ENCODE peak calls at places on chromosomes 6 and 20, in four cellular contexts. Q is SK-N-SH, C is foreskin fibroblast, R is AG09309. G is an unnamed sample.
A peak's percentile ranks its signal among the peaks of the same experiment; 100 is the strongest.

GRCh38 chr6:136604928-136605485 is 54.8 kb upstream of the MAP7 start:
- DNase-seq in R (no peak), C (no peak), Q (no peak), G (peak; percentile 29)

GRCh38 chr6:46652603-46653438 is at the start of the genes CYP39A1 and SLC25A27:
- DNase-seq in C (peak; percentile 75), Q (peak; percentile 91), R (peak; percentile 18), G (peak; percentile 86)

GRCh38 chr20:38304845-38305447 is 990 bp downstream of the BPI start:
- DNase-seq in R (no peak), Q (peak; percentile 33), C (peak; percentile 23), G (peak; percentile 12)

GRCh38 chr20:57390604-57391438 is at the start of gene RBM38:
- DNase-seq in Q (peak; percentile 99), R (no peak), C (peak; percentile 54), G (peak; percentile 39)

GRCh38 chr20:288956-289692 is 1.4 kb downstream of the C20orf96 start:
- DNase-seq in C (no peak), R (no peak), Q (no peak), G (no peak)

GRCh38 chr20:43541214-43541613 is 17.6 kb upstream of the SGK2 start:
- DNase-seq in R (peak; percentile 11), C (peak; percentile 51), Q (no peak), G (no peak)

GRCh38 chr20:56630086-56630493 is 984 bp downstream of the TFAP2C start:
- DNase-seq in R (no peak), Q (peak; percentile 59), C (peak; percentile 85), G (peak; percentile 87)

GRCh38 chr6:158955265-158955664 is 44.7 kb downstream of the RSPH3 start:
- DNase-seq in Q (no peak), C (no peak), R (no peak), G (no peak)

GRCh38 chr6:20534295-20534897 is at the start of gene CDKAL1:
- DNase-seq in Q (peak; percentile 69), R (peak; percentile 72), C (peak; percentile 88), G (peak; percentile 95)

GRCh38 chr6:11616200-11616611 is 78.7 kb downstream of the TMEM170B start:
- DNase-seq in R (peak; percentile 83), Q (no peak), C (peak; percentile 94), G (peak; percentile 97)

GRCh38 chr6:113668712-113669408 is 188.3 kb upstream of the MARCKS start:
- DNase-seq in R (no peak), C (no peak), Q (no peak), G (no peak)

GRCh38 chr6:11096109-11096508 is 2.5 kb downstream of the SMIM13 start:
- DNase-seq in R (peak; percentile 52), Q (peak; percentile 27), C (peak; percentile 65), G (peak; percentile 55)

GRCh38 chr6:132907231-132907630 is 92.9 kb downstream of the RPS12 start:
- DNase-seq in C (no peak), Q (no peak), R (no peak), G (no peak)

GRCh38 chr6:8274240-8274639 is 161.1 kb downstream of the SLC35B3 start:
- DNase-seq in C (no peak), Q (no peak), R (no peak), G (no peak)

GRCh38 chr6:101429291-101429690 is 35.8 kb downstream of the GRIK2 start:
- DNase-seq in C (no peak), R (no peak), Q (no peak), G (peak; percentile 8)

GRCh38 chr6:132065556-132065955 is 114.4 kb upstream of the CCN2 start:
- DNase-seq in R (no peak), C (no peak), Q (no peak), G (no peak)

GRCh38 chr6:127641905-127642304 is 64.9 kb downstream of the C6orf58 start:
- DNase-seq in C (peak; percentile 24), R (peak; percentile 7), Q (peak; percentile 28), G (peak; percentile 24)

GRCh38 chr20:35699914-35700624 is 864 bp downstream of the ROMO1 start:
- DNase-seq in C (no peak), Q (no peak), R (no peak), G (no peak)

GRCh38 chr6:33878541-33878940 is 74.7 kb upstream of the MLN start:
- DNase-seq in C (no peak), R (no peak), Q (no peak), G (no peak)

GRCh38 chr20:51511861-51512619 is 30.5 kb downstream of the NFATC2 start:
- DNase-seq in R (no peak), Q (no peak), C (no peak), G (no peak)

GRCh38 chr20:24584538-24585356 is 115.3 kb downstream of the SYNDIG1 start:
- DNase-seq in C (peak; percentile 45), Q (no peak), R (peak; percentile 25), G (peak; percentile 83)

GRCh38 chr20:32945710-32946221 is 58.5 kb downstream of the SUN5 start:
- DNase-seq in Q (peak; percentile 44), C (peak; percentile 7), R (peak; percentile 5), G (peak; percentile 22)

GRCh38 chr20:17762873-17763557 is 63.2 kb downstream of the BANF2 start:
- DNase-seq in Q (no peak), C (no peak), R (no peak), G (no peak)

GRCh38 chr20:61437280-61438206 is 185.5 kb downstream of the CDH4 start:
- DNase-seq in R (no peak), Q (no peak), C (peak; percentile 28), G (peak; percentile 93)

GRCh38 chr6:27809939-27810767 is 102.0 kb downstream of the OR2B2 start:
- DNase-seq in R (peak; percentile 95), Q (peak; percentile 74), C (peak; percentile 93), G (peak; percentile 98)

DNA sequence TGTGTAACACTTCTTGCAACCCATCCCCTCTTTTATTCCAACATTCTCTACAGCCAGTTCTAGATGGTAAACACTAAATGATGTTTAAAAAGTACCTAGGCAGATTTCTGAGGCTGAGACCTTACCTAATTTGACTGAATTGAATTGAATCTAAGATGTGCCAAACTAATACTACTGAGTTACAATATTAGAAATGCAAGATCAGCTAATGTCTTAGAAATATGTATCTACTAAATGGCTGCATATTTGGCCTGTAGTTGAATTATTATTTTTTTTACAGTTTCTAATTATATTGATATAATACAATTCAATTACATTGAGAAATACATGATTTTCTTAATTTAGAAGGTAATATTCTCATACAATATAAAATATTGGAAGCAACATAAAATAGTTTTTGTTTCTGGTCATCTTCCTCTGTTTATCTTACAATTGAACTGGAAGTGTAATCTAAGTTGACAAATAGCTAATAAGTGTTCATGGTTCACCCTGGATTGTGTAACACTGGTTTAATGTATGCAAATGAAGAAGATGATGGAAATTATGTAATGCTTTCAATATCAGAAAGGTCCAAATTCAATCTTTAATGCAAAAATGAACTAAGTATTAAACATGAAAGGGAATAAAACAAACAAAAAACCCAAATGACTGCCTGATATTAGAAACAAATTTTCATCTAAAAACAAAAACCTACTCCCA is 2.9 kb downstream of the MAP3K7 start:
- DNase-seq in R (no peak), C (no peak), Q (no peak), G (no peak)
- H3K4me3 ChIP-seq in R (no peak overlapping the region), C (no peak overlapping the region), Q (no peak overlapping the region), G (no peak overlapping the region)

DNA sequence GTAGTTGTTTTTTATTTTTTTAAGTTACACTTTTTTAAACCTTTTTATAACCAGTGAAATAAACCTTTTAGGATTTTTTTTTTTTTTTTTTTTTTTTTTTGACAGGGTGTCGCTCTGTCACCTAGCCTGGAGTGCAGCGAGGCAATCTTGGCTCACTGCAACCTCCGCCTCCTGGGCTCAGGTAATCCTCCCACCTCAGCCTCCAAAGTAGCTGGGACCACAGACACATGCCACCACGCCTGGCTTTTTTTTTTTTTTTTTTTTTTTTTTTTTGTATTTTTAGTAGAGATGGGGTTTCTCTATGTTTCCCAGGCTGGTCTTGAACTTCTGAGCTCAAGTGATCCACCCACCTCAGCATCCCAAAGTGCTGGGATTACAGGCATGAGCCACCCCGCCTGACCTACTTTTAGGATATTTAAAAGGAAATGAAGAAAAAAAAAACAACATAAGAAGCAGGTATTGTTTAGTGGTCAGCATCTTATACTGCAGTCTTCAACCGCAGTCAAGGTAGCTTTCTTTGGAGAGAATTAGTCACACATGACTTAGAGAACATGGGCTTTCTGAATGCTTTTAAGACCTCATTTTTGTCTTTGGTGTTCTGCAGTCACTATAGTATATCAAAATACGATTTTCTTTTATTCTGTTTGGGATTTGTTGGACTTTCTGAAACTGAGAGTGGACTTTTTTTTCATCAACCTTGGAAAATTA is 1.6 kb downstream of the POLR1H start:
- DNase-seq in Q (no peak), R (no peak), C (no peak), G (no peak)
- TF ChIP-seq CTCF in Q (no peak), R (no peak), C (no peak), G (no peak)

GRCh38 chr20:26209171-26209941 is 512.7 kb upstream of the ZNF337 start:
- DNase-seq in R (peak; percentile 35), Q (peak; percentile 14), C (no peak), G (no peak)

GRCh38 chr20:26207237-26207966 is 510.7 kb upstream of the ZNF337 start:
- DNase-seq in C (no peak), R (no peak), Q (no peak), G (no peak)

GRCh38 chr20:26205350-26205749 is 508.7 kb upstream of the ZNF337 start:
- DNase-seq in C (no peak), R (no peak), Q (no peak), G (no peak)

DNA sequence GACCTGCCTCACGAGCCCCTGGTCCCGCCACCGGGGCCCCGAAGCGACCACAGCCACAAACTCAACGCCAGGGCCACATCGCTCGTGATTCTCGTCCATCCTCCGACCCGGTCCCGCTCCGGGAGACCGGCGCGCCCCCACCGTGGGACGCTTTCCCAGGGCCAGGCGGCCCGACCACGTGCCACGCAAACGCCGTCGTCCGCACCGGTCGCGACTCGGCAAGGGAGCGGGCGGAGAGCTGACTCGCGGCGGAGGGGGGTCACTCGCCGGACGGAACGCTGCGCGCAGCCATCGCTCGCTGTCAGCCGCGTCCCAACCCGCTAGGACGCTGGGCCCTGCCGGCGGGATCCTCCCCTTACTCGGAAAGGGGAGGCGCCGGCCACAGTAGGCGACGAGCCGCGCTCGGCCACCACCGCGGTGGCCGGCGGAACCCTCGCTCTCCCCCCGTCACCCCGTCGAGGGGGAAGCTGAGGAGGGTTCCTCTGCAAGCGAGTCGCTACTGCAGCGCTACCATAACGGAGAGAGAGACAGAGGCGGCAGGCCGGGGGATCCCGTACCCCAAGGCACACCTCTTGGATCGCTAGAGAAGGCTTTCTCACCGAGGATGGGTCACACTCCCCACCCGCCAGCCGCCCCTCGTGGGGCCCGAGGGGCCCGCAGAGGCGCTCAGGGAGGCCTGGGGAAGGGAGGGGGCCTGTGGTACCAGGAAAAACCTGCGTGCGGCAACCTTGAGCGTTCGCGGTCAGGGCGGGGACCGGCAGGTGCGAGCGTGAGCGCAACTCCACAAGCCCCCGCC is 511.8 kb upstream of the ZNF337 start:
- DNase-seq in Q (peak; percentile 53), R (no peak), C (no peak), G (no peak)
- H3K4me3 ChIP-seq in Q (peak overlapping the region; percentile 39), R (peak overlapping the region; percentile 44), C (no peak overlapping the region), G (peak overlapping the region; percentile 18)

DNA sequence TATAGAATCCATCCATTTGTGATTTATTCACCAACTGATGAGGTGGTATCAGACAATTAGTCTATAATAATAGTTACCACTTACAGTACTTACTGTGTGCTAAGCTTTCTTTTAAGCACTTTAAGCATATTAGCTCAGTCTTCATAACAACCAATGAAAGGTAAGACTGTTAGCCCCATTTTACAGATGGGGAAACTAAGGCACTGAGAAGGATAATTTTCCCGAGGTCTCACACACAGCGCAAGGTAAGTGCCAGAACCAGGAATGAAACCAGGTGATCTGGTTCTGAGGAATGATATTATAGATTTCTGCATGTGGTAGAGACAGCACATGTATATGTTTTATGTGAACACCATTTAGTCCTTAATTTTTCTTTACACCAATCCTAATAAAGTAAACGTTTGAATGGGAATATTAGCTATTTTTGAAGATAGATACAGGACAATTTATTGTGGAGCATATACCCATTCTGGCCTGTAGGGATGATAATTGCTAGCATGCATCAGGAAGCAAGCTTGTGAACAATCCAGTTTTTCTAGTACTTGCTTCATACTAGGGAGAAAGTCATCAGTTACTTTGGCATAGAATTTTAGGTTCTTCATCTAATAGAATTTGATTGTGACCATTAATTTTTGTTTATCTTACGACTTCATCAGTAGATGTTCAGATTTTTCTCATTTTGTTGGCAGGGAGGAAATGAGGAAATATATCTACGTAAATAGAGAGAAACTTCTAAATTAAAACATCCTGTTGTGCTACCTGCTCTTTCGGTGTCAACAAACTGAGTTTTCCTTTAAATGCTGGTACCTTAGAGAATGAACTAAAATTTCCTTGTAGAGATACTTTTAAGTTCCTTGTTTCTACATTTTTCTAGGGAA is 3.0 kb downstream of the YWHAB start:
- DNase-seq in R (no peak), Q (peak; percentile 25), C (no peak), G (no peak)
- TF ChIP-seq CTCF in R (peak; percentile 36), Q (peak; percentile 44), C (peak; percentile 24), G (peak; percentile 24)

G was measured in astrocyte of the spinal cord.